ENCODE peak calls at places on chromosomes 16 and 17, in seven cellular contexts. O, Q, M, L, X, N and V are unnamed samples.

GRCh38 chr16:84368327-84368996 is at the start of gene ATP2C2:
- DNase-seq in O (no peak), Q (no peak), M (no peak), L (peak), X (no peak), N (peak), V (no peak)

GRCh38 chr17:81481011-81481799 is 31.4 kb downstream of the ACTG1 start:
- DNase-seq in O (peak), Q (no peak), M (peak), L (no peak), X (peak), N (peak), V (peak)

GRCh38 chr17:77488531-77489238 is 347.9 kb downstream of the SEC14L1 start:
- DNase-seq in O (no peak), Q (no peak), M (no peak), L (peak), X (no peak), N (no peak), V (no peak)

GRCh38 chr16:4612474-4612931 is 2.2 kb downstream of the UBALD1 start:
- DNase-seq in O (peak), Q (no peak), M (no peak), L (peak), X (no peak), N (no peak), V (no peak)

GRCh38 chr16:51290410-51290809 is 139.3 kb upstream of the SALL1 start:
- DNase-seq in O (no peak), Q (no peak), M (no peak), L (no peak), X (no peak), N (no peak), V (no peak)

GRCh38 chr16:9012848-9013507 is 49.3 kb upstream of the USP7 start:
- DNase-seq in O (no peak), Q (no peak), M (peak), L (no peak), X (peak), N (peak), V (no peak)

GRCh38 chr16:86977076-86977676 is 340.0 kb downstream of the C16orf95 start:
- DNase-seq in O (no peak), Q (no peak), M (no peak), L (no peak), X (no peak), N (no peak), V (no peak)

GRCh38 chr17:64491995-64492394 is 4.9 kb downstream of the POLG2 start:
- DNase-seq in O (no peak), Q (no peak), M (no peak), L (no peak), X (no peak), N (no peak), V (no peak)

GRCh38 chr16:57999366-57999970 is 1.0 kb downstream of the ZNF319 start:
- DNase-seq in O (no peak), Q (no peak), M (peak), L (no peak), X (no peak), N (no peak), V (peak)

DNA sequence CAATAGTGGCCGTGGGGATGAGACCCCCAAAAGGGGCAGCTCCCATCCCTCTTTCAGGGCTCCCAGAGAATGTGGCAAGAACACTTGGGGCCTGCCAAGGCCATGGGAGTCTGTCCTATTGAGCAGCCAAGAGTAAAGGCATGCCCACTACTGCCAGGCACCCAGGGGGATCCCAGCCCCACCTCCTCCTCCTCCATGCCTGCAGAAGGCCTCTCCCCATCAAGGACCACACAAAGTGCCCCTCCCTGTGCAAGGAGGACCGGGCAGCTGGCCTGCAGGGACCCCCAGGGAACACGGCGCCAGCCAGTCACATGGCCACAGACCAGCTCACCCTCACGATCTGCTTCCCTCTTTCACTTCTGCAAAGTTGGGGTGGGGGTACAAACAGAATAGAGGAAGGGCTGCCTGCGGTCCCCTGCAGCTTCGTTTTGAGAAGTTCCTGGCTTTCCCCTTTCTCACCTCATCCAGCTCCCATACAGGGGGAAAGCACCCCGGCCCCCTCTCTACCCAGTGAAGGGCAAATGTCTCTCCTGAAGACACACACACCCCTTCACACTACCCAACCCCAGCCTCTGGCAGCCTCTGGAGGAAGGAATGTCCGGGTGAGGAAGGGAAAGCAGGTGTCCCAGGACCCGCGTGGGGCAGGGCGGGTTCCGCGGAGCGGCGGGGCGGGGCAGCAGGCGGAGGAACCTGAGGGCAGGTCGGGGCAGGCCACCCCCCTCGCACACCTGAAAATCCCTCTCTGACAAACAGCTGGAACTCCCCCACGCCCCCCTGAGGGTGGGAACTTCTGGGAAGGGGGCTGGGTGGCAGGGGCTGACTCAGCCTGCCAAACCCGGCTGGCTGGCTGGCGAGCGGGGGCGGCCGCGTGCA is 2.0 kb downstream of the PPP1R9B start:
- DNase-seq in O (peak), Q (no peak), M (peak), L (peak), X (peak), N (no peak), V (peak)
- TF ChIP-seq CTCF in O (peak), Q (no peak), M (no peak), L (no peak), X (no peak), N (peak), V (no peak)

DNA sequence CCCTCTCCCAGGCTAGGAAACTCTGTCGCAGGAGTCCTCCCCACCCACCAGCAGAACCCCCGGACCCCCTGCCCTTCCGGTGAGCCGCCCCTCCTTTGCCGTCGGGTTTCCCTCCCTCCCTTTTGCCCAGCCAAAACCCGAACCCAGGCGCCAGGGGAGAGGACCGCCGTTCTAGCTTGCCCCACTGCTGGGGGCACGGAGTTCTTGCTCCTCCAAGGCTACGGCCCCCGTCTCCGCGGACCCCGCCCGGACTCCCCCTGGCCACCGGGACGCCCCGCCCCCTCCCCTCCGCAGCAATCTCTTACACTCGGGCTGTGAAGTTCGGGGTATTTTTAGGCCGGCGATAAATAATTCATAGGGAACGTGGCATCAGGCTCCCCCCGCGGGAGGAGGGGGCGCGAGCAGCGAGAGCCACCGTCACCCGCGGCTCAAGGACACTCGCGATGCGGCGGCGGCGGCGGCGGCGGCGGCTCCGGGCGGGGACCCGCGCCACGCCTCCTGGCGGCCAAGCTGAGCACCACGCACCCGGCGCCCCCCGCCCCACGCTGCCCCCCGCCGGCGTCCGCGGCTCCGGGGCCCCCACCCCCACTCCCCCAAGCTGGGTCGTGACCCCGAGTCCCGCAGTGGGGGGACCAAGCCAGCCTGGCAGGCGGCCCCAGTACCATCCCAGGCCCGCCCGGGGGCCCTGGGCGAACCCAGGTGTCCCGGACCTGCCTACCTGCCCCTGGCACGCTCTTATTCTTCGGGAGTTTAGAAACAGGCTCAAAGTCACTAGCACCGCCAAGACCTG is at the start of gene GRIN2C:
- DNase-seq in O (no peak), Q (no peak), M (peak), L (no peak), X (no peak), N (peak), V (peak)
- TF ChIP-seq CTCF in O (no peak), Q (peak), M (peak), L (peak), X (peak), N (no peak), V (peak)

DNA sequence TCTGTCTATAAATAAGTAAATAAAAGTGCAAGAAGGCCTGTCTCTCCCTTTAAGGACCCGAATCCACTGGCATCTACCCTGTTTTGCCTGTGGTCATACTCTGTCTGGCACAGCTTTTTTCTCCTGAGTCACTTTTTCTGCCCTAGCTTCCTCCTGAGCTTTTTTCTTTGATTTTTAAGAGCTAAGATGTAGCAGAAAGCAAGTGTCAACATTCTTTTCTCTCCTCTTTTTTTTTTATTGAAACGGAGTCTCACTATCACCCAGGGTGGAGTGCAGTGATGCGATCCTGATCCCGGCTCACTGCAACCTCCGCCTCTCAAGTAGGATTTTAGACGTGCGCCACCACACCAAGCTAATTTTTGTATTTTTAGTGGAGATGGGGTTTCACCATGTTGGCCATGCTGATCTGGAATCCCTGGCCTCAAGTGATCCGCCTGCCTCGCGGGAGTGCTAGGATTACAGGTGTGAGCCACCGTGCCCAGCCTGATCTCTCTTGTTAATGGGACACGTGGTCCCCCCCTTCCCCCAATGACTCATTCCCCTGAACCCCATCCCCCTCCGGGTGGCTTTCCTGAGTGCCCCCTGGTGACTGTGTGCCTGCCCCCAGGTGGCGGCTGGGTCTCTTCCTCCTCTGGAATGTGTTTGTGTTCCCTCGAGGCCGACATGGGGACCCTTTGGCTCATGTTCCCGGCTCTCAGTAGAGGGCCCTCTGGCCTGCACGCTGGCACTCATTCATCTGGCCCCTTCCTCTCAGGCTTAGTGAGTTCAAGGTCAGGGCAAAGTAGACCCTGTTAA is 14.2 kb downstream of the C16orf90 start:
- DNase-seq in O (no peak), Q (no peak), M (no peak), L (no peak), X (no peak), N (peak), V (no peak)
- TF ChIP-seq CTCF in O (no peak), Q (no peak), M (no peak), L (no peak), X (no peak), N (no peak), V (no peak)

DNA sequence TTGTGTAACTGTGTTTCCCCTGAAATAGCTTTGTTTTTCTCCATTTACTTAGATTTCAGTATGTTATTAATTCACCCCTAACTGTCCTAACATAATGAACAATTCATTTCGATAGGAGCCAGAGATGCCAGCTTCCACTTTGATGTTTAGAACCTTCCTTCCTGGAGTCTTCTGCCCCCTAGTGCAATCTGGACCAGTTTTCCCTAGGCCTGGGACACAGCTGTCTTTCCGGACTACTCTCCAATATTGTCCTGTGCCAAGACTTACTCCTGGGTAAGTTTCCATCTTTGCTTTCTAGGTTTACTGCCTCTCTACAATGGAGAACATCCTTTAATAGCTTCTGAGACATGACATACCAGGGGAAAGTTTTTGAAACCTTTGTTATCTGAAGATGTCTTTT is 12.8 kb downstream of the RECQL5 start:
- DNase-seq in O (no peak), Q (no peak), M (no peak), L (no peak), X (no peak), N (no peak), V (no peak)
- TF ChIP-seq CTCF in O (no peak), Q (no peak), M (no peak), L (no peak), X (no peak), N (no peak), V (no peak)

DNA sequence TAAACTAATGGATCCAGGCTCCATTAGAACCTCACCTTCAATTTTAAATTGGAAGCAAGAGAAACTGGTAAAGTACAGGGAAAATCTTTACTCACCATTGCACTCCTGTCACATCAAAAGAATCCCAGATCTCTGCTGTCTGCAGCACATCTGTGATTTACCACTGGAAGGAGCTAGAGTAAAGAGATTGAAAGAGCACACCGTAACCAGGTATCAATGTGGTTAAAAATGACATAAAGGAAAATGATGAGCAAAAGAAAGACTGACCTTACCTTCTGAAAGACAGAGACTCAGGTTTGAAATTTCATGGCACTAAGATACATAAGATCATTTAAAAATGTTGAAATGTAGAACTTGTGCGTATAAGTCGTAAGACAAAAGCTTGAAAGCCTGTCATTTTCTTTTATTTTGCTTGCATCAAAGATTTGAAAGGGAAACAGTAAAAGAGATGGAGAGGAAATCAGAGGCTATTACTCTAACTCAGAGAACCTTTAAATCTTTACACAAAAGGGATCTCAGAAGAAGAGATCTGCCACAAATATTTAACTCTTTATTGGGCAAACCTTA is 678.2 kb upstream of the GOT2 start:
- DNase-seq in O (no peak), Q (peak), M (no peak), L (no peak), X (no peak), N (peak), V (no peak)
- TF ChIP-seq CTCF in O (no peak), Q (peak), M (no peak), L (no peak), X (no peak), N (no peak), V (no peak)

DNA sequence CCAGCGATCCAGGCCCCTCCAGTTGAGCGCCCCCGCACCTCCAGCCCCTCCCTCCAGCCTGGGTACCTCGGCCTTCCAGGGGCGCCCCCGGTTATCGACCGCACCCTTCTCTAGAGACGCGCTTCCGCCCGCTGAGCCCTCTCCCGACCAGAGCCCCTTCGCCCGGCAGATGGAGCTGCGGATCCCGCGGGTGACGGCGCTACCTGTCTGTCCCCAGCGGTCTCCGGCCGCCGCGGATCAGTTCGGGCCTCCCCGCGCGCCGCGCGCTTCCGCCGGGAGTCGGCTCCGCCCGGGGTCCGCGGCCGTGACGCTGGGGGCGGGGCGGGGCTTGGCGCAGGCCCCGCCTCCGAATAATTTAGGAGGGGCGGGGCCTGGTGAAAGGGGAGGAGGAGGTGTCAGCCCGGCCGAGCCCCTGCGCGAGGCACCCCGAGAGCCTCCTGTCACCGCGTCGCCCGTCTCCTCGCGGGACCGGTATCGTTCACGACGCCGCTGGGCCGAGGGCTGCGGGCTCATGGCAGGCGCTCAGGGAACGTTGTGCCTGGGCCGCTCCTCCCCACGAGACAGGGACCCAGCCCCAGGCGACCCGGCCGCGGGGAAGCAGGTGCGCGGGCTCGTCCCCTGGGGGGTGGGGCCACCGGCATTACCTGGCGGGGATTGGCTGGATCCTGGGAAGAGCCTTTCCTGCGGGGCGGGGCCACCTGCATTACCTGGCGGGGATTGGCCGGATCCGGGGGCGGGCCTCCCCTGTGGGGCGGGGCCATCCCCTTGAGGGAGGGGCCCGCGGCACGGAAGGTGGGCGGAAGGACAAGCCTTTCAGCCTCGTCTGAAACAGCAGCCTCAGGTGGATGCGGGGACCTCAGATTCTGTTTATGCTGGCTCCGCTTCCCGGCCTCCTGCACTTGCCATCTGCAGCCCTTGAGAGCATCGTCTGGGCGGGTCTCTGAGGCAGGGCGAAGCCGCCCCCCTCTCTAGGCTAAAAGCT is at the start of gene SPATA2L:
- DNase-seq in O (peak), Q (peak), M (peak), L (peak), X (peak), N (peak), V (peak)
- TF ChIP-seq CTCF in O (no peak), Q (no peak), M (no peak), L (peak), X (peak), N (no peak), V (peak)

GRCh38 chr17:30717290-30718098 is 107.0 kb downstream of the CRLF3 start:
- DNase-seq in O (peak), Q (no peak), M (no peak), L (peak), X (no peak), N (no peak), V (no peak)

GRCh38 chr17:30720013-30720471 is 104.5 kb downstream of the CRLF3 start:
- DNase-seq in O (no peak), Q (no peak), M (no peak), L (peak), X (no peak), N (no peak), V (no peak)

GRCh38 chr17:30716461-30717289 is 107.8 kb downstream of the CRLF3 start:
- DNase-seq in O (no peak), Q (no peak), M (no peak), L (peak), X (no peak), N (no peak), V (no peak)
- TF ChIP-seq CTCF in O (no peak), Q (peak), M (no peak), L (no peak), X (no peak), N (peak), V (peak)

DNA sequence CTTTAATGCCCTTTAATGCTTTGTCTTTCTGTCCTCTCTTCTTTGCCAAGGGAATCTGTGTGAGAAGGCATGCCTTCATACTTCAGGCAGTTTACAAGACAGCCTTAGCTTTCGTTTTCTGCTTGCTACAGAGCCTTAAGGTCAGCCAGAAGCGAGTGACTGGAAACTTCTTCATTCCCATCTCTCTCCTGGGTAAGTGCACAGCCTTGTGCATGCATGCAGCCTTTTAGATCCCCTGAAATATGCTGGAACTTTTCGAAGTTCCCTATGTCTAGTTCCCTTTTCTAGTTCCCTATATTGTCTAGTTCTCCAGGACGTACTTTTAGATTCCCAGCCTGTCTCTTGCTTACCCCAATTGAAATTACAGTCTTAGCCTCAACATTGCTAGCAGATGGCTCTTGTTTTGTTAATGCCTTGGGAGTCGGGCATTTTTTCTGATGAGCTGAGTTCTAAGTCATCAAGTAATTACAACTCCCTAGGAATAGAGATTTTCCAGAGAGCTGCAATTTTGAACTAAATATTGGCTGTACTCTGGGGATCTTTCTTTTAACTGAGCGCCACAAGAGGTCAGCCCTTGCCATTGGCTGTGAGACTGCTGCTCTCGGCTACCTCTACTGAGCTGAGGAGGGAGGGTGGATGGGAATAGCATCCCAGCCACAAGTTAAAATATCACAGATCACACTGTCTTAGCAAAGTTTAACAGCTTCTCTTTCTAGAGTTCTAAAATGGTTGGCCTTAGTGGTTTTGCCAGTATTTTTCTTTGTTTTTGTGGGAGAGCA is 22.7 kb upstream of the PPM1D start:
- DNase-seq in O (peak), Q (no peak), M (no peak), L (no peak), X (no peak), N (no peak), V (peak)
- TF ChIP-seq CTCF in O (no peak), Q (peak), M (no peak), L (no peak), X (peak), N (peak), V (peak)